ENCODE peak calls at places on chromosomes 2 and 18, in seven cellular contexts. D, L, R, F, W, Y and G are unnamed samples.

GRCh38 chr18:23363865-23364570 is 89.1 kb upstream of the RIOK3 start:
- DNase-seq in D (no peak), L (no peak), R (no peak), F (no peak), W (no peak), Y (no peak), G (no peak)

GRCh38 chr2:182543746-182544525 is 117.1 kb upstream of the PDE1A start:
- DNase-seq in D (no peak), L (no peak), R (no peak), F (no peak), W (no peak), Y (no peak), G (no peak)

GRCh38 chr2:200761168-200761715 is 50.5 kb upstream of the BZW1 start:
- DNase-seq in D (no peak), L (no peak), R (no peak), F (no peak), W (peak; percentile 55), Y (no peak), G (no peak)

GRCh38 chr18:5238371-5238758 is 41.3 kb upstream of the AKAIN1 start:
- DNase-seq in D (peak; percentile 34), L (peak; percentile 78), R (peak; percentile 41), F (peak; percentile 62), W (peak; percentile 65), Y (peak; percentile 46), G (peak; percentile 94)

GRCh38 chr2:207409525-207409924 is 120.2 kb upstream of the CREB1 start:
- DNase-seq in D (no peak), L (no peak), R (no peak), F (no peak), W (no peak), Y (no peak), G (no peak)

GRCh38 chr2:201126308-201127127 is 10.6 kb downstream of the CFLAR start:
- DNase-seq in D (no peak), L (no peak), R (peak; percentile 86), F (no peak), W (peak; percentile 37), Y (peak; percentile 54), G (peak; percentile 56)

GRCh38 chr2:28185881-28186280 is 206.8 kb upstream of the FOSL2 start:
- DNase-seq in D (no peak), L (no peak), R (peak; percentile 89), F (no peak), W (peak; percentile 24), Y (no peak), G (no peak)

GRCh38 chr2:109124982-109125594 is 3.9 kb upstream of the SH3RF3 start:
- DNase-seq in D (no peak), L (no peak), R (no peak), F (no peak), W (no peak), Y (peak; percentile 14), G (no peak)

GRCh38 chr2:201016859-201017258 is 53.4 kb upstream of the ORC2 start:
- DNase-seq in D (no peak), L (no peak), R (no peak), F (no peak), W (no peak), Y (no peak), G (no peak)

GRCh38 chr2:136135924-136136906 is 18.3 kb upstream of the CXCR4 start:
- DNase-seq in D (no peak), L (no peak), R (no peak), F (no peak), W (no peak), Y (peak; percentile 90), G (peak; percentile 72)

GRCh38 chr2:216927163-216927562 is 67.3 kb upstream of the TNP1 start:
- DNase-seq in D (no peak), L (no peak), R (no peak), F (no peak), W (no peak), Y (no peak), G (no peak)

GRCh38 chr2:23419171-23420090 is 34.5 kb downstream of the KLHL29 start:
- DNase-seq in D (no peak), L (no peak), R (no peak), F (peak; percentile 42), W (no peak), Y (no peak), G (no peak)

GRCh38 chr2:119255760-119256573 is 32.3 kb downstream of the STEAP3 start:
- DNase-seq in D (no peak), L (no peak), R (peak; percentile 97), F (no peak), W (peak; percentile 89), Y (peak; percentile 35), G (no peak)

GRCh38 chr2:222024934-222025890 is 273.6 kb downstream of the PAX3 start:
- DNase-seq in D (no peak), L (no peak), R (peak; percentile 69), F (no peak), W (peak; percentile 46), Y (no peak), G (peak; percentile 23)

GRCh38 chr2:40103163-40103562 is 324.1 kb upstream of the THUMPD2 start:
- DNase-seq in D (no peak), L (no peak), R (peak; percentile 75), F (no peak), W (peak; percentile 43), Y (no peak), G (no peak)

GRCh38 chr2:238573065-238573778 is 146.5 kb downstream of the ASB1 start:
- DNase-seq in D (no peak), L (peak; percentile 30), R (no peak), F (no peak), W (no peak), Y (no peak), G (peak; percentile 20)

GRCh38 chr18:62939433-62939832 is 224.1 kb downstream of the PHLPP1 start:
- DNase-seq in D (no peak), L (no peak), R (no peak), F (no peak), W (no peak), Y (no peak), G (no peak)

GRCh38 chr18:44651453-44651852 is 29.2 kb upstream of the SETBP1 start:
- DNase-seq in D (no peak), L (no peak), R (peak; percentile 93), F (no peak), W (peak; percentile 78), Y (no peak), G (peak; percentile 28)

GRCh38 chr2:180705122-180705521 is 275.3 kb upstream of the UBE2E3 start:
- DNase-seq in D (no peak), L (no peak), R (peak; percentile 48), F (no peak), W (no peak), Y (no peak), G (no peak)

GRCh38 chr18:78860117-78860516 is 119.5 kb upstream of the SALL3 start:
- DNase-seq in D (no peak), L (no peak), R (no peak), F (no peak), W (no peak), Y (no peak), G (no peak)

GRCh38 chr2:45448217-45448616 is 162.8 kb downstream of the SRBD1 start:
- DNase-seq in D (no peak), L (no peak), R (no peak), F (no peak), W (no peak), Y (no peak), G (no peak)

GRCh38 chr2:226151157-226151556 is 648.5 kb downstream of the IRS1 start:
- DNase-seq in D (no peak), L (no peak), R (peak; percentile 44), F (no peak), W (no peak), Y (no peak), G (peak; percentile 2)